ENCODE peak calls at places on chromosome 19, in ten cellular contexts. B is heart right ventricle, V is lower lobe of right lung, K is AG04450, R is right cardiac atrium, L is cardiac muscle cell, I is left lung, Z is OCI-LY7, J is aorta, G is PC-3. W is an unnamed sample.

GRCh38 chr19:50513746-50514345 is at the start of gene ASPDH:
- DNase-seq in B (no peak), V (peak), K (no peak), R (peak), L (no peak), I (peak), Z (no peak), J (no peak), G (no peak), W (no peak)

GRCh38 chr19:23071087-23071511 is 45.7 kb upstream of the ZNF730 start:
- DNase-seq in B (peak), V (no peak), K (no peak), R (peak), L (peak), I (peak), Z (no peak), J (peak), G (no peak), W (no peak)

GRCh38 chr19:50317115-50317514 is 12.1 kb downstream of the KCNC3 start:
- DNase-seq in B (no peak), V (no peak), K (no peak), R (no peak), L (no peak), I (no peak), Z (no peak), J (no peak), G (no peak), W (no peak)

GRCh38 chr19:13821292-13821691 is 26.0 kb downstream of the ZSWIM4 start:
- DNase-seq in B (no peak), V (no peak), K (no peak), R (no peak), L (no peak), I (no peak), Z (no peak), J (no peak), G (no peak), W (no peak)

GRCh38 chr19:56142087-56142787 is 1.1 kb downstream of the ZNF444 start:
- DNase-seq in B (no peak), V (peak), K (no peak), R (no peak), L (no peak), I (no peak), Z (no peak), J (no peak), G (peak), W (no peak)

GRCh38 chr19:40759352-40759751 is 8.3 kb downstream of the SNRPA start:
- DNase-seq in B (no peak), V (no peak), K (no peak), R (no peak), L (no peak), I (peak), Z (no peak), J (no peak), G (no peak), W (no peak)

GRCh38 chr19:17625980-17626379 is 62.2 kb downstream of the UNC13A start:
- DNase-seq in B (no peak), V (no peak), K (no peak), R (no peak), L (no peak), I (no peak), Z (no peak), J (no peak), G (no peak), W (no peak)

GRCh38 chr19:17855333-17856152 is 4.2 kb upstream of the RPL18A start:
- DNase-seq in B (peak), V (peak), K (no peak), R (peak), L (peak), I (peak), Z (peak), J (peak), G (peak), W (peak)

GRCh38 chr19:42693760-42694350 is 46.4 kb downstream of the PSG3 start:
- DNase-seq in B (no peak), V (no peak), K (peak), R (no peak), L (peak), I (no peak), Z (peak), J (no peak), G (peak), W (no peak)

GRCh38 chr19:38730731-38731589 is 13.3 kb downstream of the CAPN12 start:
- DNase-seq in B (no peak), V (peak), K (no peak), R (peak), L (no peak), I (peak), Z (no peak), J (peak), G (no peak), W (no peak)

GRCh38 chr19:44857837-44858236 is 11.7 kb downstream of the NECTIN2 start:
- DNase-seq in B (no peak), V (no peak), K (no peak), R (no peak), L (no peak), I (no peak), Z (no peak), J (no peak), G (no peak), W (no peak)

GRCh38 chr19:29370276-29370675 is 155.5 kb upstream of the VSTM2B start:
- DNase-seq in B (no peak), V (no peak), K (no peak), R (no peak), L (no peak), I (no peak), Z (no peak), J (no peak), G (no peak), W (no peak)

DNA sequence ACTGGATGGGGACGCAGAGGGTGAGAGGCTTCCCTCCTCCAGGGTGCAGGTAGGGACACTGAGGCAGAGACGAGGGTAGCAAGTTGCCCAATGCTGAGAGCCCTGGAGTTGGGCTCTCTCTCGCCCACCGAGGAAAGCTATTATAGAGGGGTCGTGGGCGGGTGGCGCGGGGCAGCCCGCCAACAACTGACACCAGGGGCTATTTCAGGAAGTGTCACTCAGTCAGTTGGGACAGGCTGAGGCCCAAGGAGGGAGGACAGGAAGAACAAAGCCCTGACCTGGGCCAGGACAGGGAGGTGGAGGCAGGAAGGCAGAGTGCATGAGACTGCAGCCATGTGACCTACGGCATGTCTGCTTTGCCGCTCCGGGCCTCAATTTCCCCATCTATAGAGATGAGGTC is 29.9 kb downstream of the TINCR start:
- DNase-seq in B (peak), V (no peak), K (no peak), R (peak), L (no peak), I (no peak), Z (no peak), J (no peak), G (no peak), W (no peak)
- H3K27ac ChIP-seq in B (peak), V (no peak), K (no peak), R (peak), L (peak), I (no peak), Z (no peak), J (no peak), G (no peak), W (no peak)

GRCh38 chr19:315811-316210 is 24.6 kb upstream of the PLPP2 start:
- DNase-seq in B (no peak), V (no peak), K (no peak), R (no peak), L (no peak), I (no peak), Z (no peak), J (no peak), G (no peak), W (no peak)

GRCh38 chr19:310781-311496 is 19.7 kb upstream of the PLPP2 start:
- DNase-seq in B (peak), V (no peak), K (no peak), R (peak), L (no peak), I (peak), Z (no peak), J (no peak), G (no peak), W (no peak)

GRCh38 chr19:313169-313987 is 22.2 kb upstream of the PLPP2 start:
- DNase-seq in B (peak), V (no peak), K (no peak), R (no peak), L (no peak), I (peak), Z (no peak), J (no peak), G (no peak), W (no peak)

GRCh38 chr19:311813-312261 is 20.6 kb upstream of the PLPP2 start:
- DNase-seq in B (peak), V (no peak), K (no peak), R (peak), L (no peak), I (peak), Z (no peak), J (no peak), G (no peak), W (no peak)

DNA sequence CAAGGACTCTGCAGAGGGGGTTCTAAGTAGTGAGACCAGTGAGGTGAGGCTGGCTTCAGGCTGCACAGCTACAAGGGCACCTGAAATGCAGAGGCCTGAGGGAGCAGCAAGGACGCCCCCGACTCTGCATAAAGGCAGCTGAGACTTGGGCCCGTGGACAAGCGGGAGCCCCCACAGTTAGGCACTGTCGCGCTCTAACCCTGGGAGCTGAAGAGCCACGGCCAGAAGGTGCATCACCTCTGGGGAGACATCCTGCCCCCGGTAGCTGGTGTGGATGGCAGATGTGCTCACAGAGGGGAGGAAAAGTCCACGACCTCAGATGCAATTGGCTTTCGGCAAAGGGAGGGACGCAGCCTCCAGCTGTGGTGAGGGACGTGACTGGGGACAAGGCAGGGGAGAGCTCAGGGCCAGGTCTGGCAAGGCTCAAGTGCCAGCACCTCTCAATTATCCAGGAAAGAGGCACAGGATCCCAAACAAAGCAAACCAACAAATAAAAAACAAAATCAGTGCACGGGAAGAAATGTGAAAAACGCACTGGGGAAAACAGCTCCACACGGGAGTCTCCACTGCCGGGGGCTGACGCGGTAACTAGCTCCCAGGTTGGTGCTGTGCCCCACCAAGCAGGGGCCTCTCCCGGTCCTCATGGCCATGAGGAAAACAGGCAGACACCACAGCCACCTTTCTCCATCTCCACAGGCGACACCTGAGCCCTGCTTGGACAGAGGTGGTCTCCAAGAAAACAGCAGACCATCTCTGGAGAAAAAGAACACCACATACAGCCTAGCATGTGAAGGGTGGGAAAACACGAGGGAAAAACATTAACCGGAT is 23.0 kb upstream of the PLPP2 start:
- DNase-seq in B (no peak), V (no peak), K (no peak), R (no peak), L (no peak), I (peak), Z (no peak), J (no peak), G (no peak), W (no peak)
- H3K4me3 ChIP-seq in B (no peak), V (no peak), K (no peak), R (no peak), L (no peak), I (no peak), Z (no peak), J (no peak), G (no peak), W (no peak)

DNA sequence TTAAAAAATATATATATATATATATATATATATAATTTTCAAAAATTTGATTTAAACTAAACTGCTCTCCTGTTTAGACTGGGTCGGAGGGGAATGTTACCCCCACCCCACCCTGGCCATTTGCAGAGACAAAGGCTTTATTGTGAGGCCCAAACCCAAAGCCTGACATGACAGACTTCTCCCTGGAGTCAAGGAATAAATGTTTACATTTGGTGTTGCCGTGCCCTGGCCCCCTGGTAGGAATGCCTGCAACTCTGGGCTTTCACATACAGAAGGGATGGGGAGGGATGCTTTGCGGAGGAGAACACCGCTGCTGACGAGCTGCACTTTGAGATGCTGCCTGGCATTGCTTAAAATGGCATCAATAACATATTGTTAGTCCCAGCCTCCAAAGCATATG is 30.6 kb downstream of the ZNF536 start:
- DNase-seq in B (no peak), V (no peak), K (no peak), R (no peak), L (no peak), I (no peak), Z (no peak), J (no peak), G (no peak), W (no peak)
- H3K27ac ChIP-seq in B (no peak), V (no peak), K (no peak), R (no peak), L (no peak), I (no peak), Z (no peak), J (no peak), G (no peak), W (no peak)

GRCh38 chr19:11598746-11599145 is 1.5 kb downstream of the ZNF627 start:
- DNase-seq in B (no peak), V (no peak), K (no peak), R (no peak), L (no peak), I (no peak), Z (no peak), J (no peak), G (no peak), W (no peak)
- H3K4me3 ChIP-seq in B (no peak), V (no peak), K (peak), R (no peak), L (peak), I (no peak), Z (no peak), J (no peak), G (peak), W (no peak)

GRCh38 chr19:43735013-43735412 is 19.1 kb downstream of the IRGC start:
- DNase-seq in B (no peak), V (no peak), K (no peak), R (no peak), L (no peak), I (no peak), Z (no peak), J (no peak), G (no peak), W (no peak)
- H3K27ac ChIP-seq in B (no peak), V (no peak), K (no peak), R (no peak), L (no peak), I (no peak), Z (no peak), J (no peak), G (no peak), W (no peak)

GRCh38 chr19:48633148-48634035 is 3.8 kb downstream of the DBP start:
- DNase-seq in B (no peak), V (no peak), K (no peak), R (peak), L (no peak), I (no peak), Z (no peak), J (no peak), G (no peak), W (no peak)
- H3K4me3 ChIP-seq in B (peak), V (peak), K (no peak), R (no peak), L (no peak), I (no peak), Z (peak), J (no peak), G (no peak), W (no peak)

GRCh38 chr19:51799311-51799997 is 4.5 kb downstream of the FPR3 start:
- DNase-seq in B (peak), V (peak), K (peak), R (peak), L (peak), I (no peak), Z (no peak), J (peak), G (peak), W (no peak)
- H3K27ac ChIP-seq in B (peak), V (peak), K (no peak), R (peak), L (no peak), I (peak), Z (no peak), J (no peak), G (peak), W (no peak)

GRCh38 chr19:31068268-31068667 is 281.0 kb downstream of the TSHZ3 start:
- DNase-seq in B (no peak), V (no peak), K (no peak), R (no peak), L (no peak), I (no peak), Z (no peak), J (no peak), G (no peak), W (no peak)

GRCh38 chr19:31073485-31074221 is 275.6 kb downstream of the TSHZ3 start:
- DNase-seq in B (no peak), V (no peak), K (no peak), R (no peak), L (no peak), I (no peak), Z (no peak), J (no peak), G (no peak), W (no peak)

GRCh38 chr19:31070126-31070525 is 279.1 kb downstream of the TSHZ3 start:
- DNase-seq in B (no peak), V (no peak), K (no peak), R (no peak), L (no peak), I (no peak), Z (no peak), J (no peak), G (no peak), W (no peak)

GRCh38 chr19:31071157-31071855 is 277.9 kb downstream of the TSHZ3 start:
- DNase-seq in B (no peak), V (no peak), K (no peak), R (no peak), L (no peak), I (no peak), Z (no peak), J (no peak), G (no peak), W (no peak)

GRCh38 chr19:31070676-31071075 is 278.6 kb downstream of the TSHZ3 start:
- DNase-seq in B (no peak), V (no peak), K (no peak), R (no peak), L (no peak), I (no peak), Z (no peak), J (no peak), G (no peak), W (no peak)
- H3K4me3 ChIP-seq in B (no peak), V (no peak), K (no peak), R (no peak), L (no peak), I (no peak), Z (no peak), J (no peak), G (no peak), W (no peak)